ENCODE peak calls at places on chromosomes 6 and 20, in eight cellular contexts. J is coronary artery; Z is CD8-positive, alpha-beta memory T cell; R is psoas muscle; C is dorsolateral prefrontal cortex; N is GM23248; T is left lung; B is SJSA1. G is an unnamed sample.

GRCh38 chr6:149140137-149140909 is 177.2 kb upstream of the TAB2 start:
- DNase-seq in J (no peak), N (no peak), C (no peak), B (no peak), R (no peak), T (peak), Z (peak), G (no peak)

GRCh38 chr6:169981051-169981450 is 229.6 kb downstream of the ERMARD start:
- DNase-seq in Z (peak), R (no peak), T (peak), B (no peak), J (no peak), N (no peak), C (no peak), G (no peak)

GRCh38 chr6:13427346-13427745 is 60.1 kb downstream of the GFOD1 start:
- DNase-seq in Z (no peak), N (no peak), B (no peak), T (no peak), C (no peak), J (peak), R (no peak), G (no peak)

GRCh38 chr6:118776607-118777549 is 117.1 kb upstream of the ASF1A start:
- DNase-seq in J (no peak), C (peak), Z (peak), R (peak), T (no peak), N (peak), B (peak), G (no peak)

GRCh38 chr6:104537185-104537584 is 322.5 kb downstream of the HACE1 start:
- DNase-seq in R (no peak), J (no peak), C (no peak), B (no peak), Z (no peak), T (no peak), N (peak), G (peak)

GRCh38 chr6:11918021-11918738 is 93.9 kb upstream of the HIVEP1 start:
- DNase-seq in J (no peak), C (no peak), R (no peak), Z (no peak), T (no peak), N (peak), B (no peak), G (peak)

GRCh38 chr6:147999001-147999540 is 343.6 kb upstream of the SASH1 start:
- DNase-seq in T (no peak), J (no peak), Z (no peak), C (no peak), B (no peak), N (no peak), R (no peak), G (no peak)

GRCh38 chr20:50992733-50993457 is 30.0 kb downstream of the KCNG1 start:
- DNase-seq in J (no peak), R (no peak), B (peak), Z (no peak), T (no peak), C (no peak), N (peak), G (peak)

GRCh38 chr6:82298012-82298411 is 50.5 kb upstream of the IBTK start:
- DNase-seq in T (no peak), B (no peak), J (no peak), N (peak), C (no peak), Z (no peak), R (no peak), G (peak)

GRCh38 chr6:79167931-79168694 is 66.4 kb downstream of the HMGN3 start:
- DNase-seq in J (no peak), C (no peak), N (peak), B (no peak), Z (no peak), R (no peak), T (no peak), G (no peak)

GRCh38 chr6:139540276-139540675 is 165.8 kb upstream of the CITED2 start:
- DNase-seq in C (no peak), Z (peak), T (no peak), R (peak), J (no peak), N (peak), B (peak), G (no peak)

GRCh38 chr6:42572523-42572922 is 8.7 kb downstream of the UBR2 start:
- DNase-seq in T (no peak), J (no peak), Z (no peak), N (no peak), R (no peak), B (no peak), C (no peak), G (no peak)

GRCh38 chr20:64106981-64107735 is at the start of gene NPBWR2:
- DNase-seq in R (peak), B (peak), C (peak), J (no peak), T (peak), N (no peak), Z (peak), G (no peak)

GRCh38 chr6:89350281-89351037 is 2.1 kb downstream of the UBE2J1 start:
- DNase-seq in J (no peak), N (peak), R (no peak), B (no peak), T (no peak), C (no peak), Z (no peak), G (no peak)

GRCh38 chr6:49988900-49989299 is 19.5 kb upstream of the DEFB113 start:
- DNase-seq in B (no peak), N (no peak), J (no peak), T (no peak), Z (no peak), C (no peak), R (no peak), G (no peak)

GRCh38 chr6:88220493-88220892 is 54.3 kb upstream of the CNR1 start:
- DNase-seq in N (peak), T (no peak), B (no peak), Z (no peak), J (no peak), R (no peak), C (no peak), G (no peak)

GRCh38 chr6:38968702-38969149 is 79.9 kb upstream of the GLP1R start:
- DNase-seq in N (no peak), J (no peak), B (no peak), Z (no peak), C (no peak), T (no peak), R (no peak), G (no peak)

GRCh38 chr20:46119028-46119546 is 973 bp downstream of the CD40 start:
- DNase-seq in N (no peak), R (no peak), B (no peak), C (no peak), T (no peak), Z (no peak), J (peak), G (no peak)

GRCh38 chr6:41723178-41723935 is 12.1 kb downstream of the TFEB start:
- DNase-seq in C (no peak), N (peak), Z (no peak), J (no peak), B (peak), T (peak), R (peak), G (no peak)

GRCh38 chr6:35481215-35481614 is 13.0 kb downstream of the RPL10A start:
- DNase-seq in B (no peak), Z (no peak), N (no peak), C (no peak), R (no peak), T (no peak), J (no peak), G (no peak)

GRCh38 chr20:49762940-49763766 is 49.5 kb upstream of the B4GALT5 start:
- DNase-seq in N (no peak), T (no peak), C (no peak), J (no peak), R (no peak), Z (no peak), B (no peak), G (no peak)

GRCh38 chr6:28281288-28282064 is at the start of gene PGBD1:
- DNase-seq in B (peak), R (peak), C (peak), T (peak), Z (peak), N (peak), J (peak), G (no peak)

GRCh38 chr20:51360451-51361230 is 181.9 kb downstream of the NFATC2 start:
- DNase-seq in N (peak), R (no peak), C (no peak), J (no peak), T (no peak), Z (peak), B (peak), G (peak)

GRCh38 chr6:118562248-118562647 is 14.2 kb downstream of the PLN start:
- DNase-seq in T (no peak), B (no peak), Z (no peak), R (no peak), N (no peak), J (no peak), C (no peak), G (no peak)

GRCh38 chr6:136604328-136604825 is 54.2 kb upstream of the MAP7 start:
- DNase-seq in R (no peak), Z (no peak), J (no peak), C (no peak), N (no peak), B (no peak), T (no peak), G (no peak)

GRCh38 chr6:136600818-136601217 is 50.6 kb upstream of the MAP7 start:
- DNase-seq in N (no peak), B (no peak), R (no peak), C (no peak), J (no peak), T (no peak), Z (no peak), G (no peak)

GRCh38 chr6:136598048-136598447 is 47.8 kb upstream of the MAP7 start:
- DNase-seq in J (no peak), N (no peak), C (no peak), T (no peak), R (no peak), Z (no peak), B (no peak), G (no peak)

GRCh38 chr6:136594671-136595070 is 44.4 kb upstream of the MAP7 start:
- DNase-seq in T (no peak), B (no peak), C (no peak), J (no peak), N (no peak), R (no peak), Z (no peak), G (no peak)

DNA sequence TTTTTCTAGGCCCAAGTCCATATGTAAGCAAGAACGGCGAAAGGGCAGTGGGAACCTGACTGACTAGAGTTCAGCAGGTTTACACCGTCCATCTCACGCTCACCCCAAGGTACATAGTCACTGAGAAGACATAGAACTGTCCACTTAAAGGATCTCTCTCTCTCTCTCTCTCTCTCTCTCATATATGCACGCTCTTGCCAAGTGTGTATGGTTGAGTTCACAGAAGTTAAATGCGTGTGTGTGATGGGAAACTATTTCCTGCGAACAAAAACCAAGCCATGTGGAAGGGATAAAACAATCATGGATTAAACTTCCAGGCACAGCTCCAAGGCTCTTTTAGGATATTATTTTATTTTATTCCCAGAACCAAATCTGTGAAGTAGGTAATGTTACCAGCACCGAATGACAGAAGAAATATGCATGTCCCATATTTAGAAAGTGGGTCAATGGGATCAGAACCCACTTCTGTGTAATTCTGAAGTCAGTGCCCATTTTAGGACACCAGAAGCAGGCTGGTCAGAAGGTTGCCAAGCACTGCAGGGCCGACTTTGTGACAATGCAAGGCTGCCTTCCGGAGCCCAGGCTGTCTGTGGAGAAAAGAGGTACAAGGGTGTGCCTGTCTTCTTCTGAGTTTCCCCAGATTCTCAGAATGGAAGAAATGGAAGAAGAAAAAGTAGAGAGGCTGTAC is 49.2 kb upstream of the MAP7 start:
- DNase-seq in N (no peak), Z (no peak), J (no peak), T (no peak), C (no peak), R (peak), B (no peak), G (no peak)
- H3K27ac ChIP-seq in N (no peak), Z (no peak), J (no peak), T (no peak), C (no peak), R (peak), B (no peak), G (no peak)

DNA sequence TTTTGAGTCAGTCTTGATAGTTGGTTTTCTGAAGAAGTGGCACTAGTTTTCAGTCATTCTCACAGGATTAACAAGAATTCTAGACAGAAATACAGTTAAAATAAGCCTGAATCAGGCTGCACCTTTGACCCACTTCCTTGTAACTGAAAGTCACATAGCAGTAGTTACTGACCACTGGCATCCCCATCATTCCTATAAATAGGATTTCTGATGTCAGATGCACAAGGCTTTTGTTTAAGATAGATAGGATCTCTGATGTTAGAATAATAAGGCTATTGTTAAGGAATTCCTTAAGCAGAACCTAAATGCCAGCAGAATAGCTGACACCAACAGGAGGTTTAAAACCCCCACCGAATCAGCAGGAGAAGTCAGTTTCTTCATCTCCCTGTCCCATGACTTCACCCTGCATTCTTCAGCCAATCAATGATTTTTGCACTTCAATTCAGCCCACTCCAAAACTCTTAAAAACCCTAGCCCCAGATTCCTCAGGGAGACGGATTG is 30.6 kb upstream of the ZBTB24 start:
- DNase-seq in J (no peak), N (peak), B (no peak), R (no peak), Z (no peak), T (no peak), C (no peak), G (no peak)
- H3K27ac ChIP-seq in J (no peak), N (peak), B (peak), R (no peak), Z (no peak), T (no peak), C (no peak), G (no peak)

GRCh38 chr20:37411408-37412306 is 65.7 kb downstream of the SRC start:
- DNase-seq in Z (no peak), N (peak), T (peak), R (no peak), C (no peak), B (no peak), J (no peak), G (no peak)

GRCh38 chr20:37414636-37415035 is 68.7 kb downstream of the SRC start:
- DNase-seq in J (no peak), Z (no peak), C (no peak), N (no peak), R (no peak), B (no peak), T (peak), G (no peak)

GRCh38 chr20:37414133-37414532 is 68.2 kb downstream of the SRC start:
- DNase-seq in T (peak), N (no peak), Z (no peak), B (no peak), R (no peak), J (no peak), C (no peak), G (no peak)

GRCh38 chr20:37413354-37413753 is 67.4 kb downstream of the SRC start:
- DNase-seq in B (no peak), N (no peak), J (no peak), Z (no peak), R (no peak), C (no peak), T (peak), G (no peak)

DNA sequence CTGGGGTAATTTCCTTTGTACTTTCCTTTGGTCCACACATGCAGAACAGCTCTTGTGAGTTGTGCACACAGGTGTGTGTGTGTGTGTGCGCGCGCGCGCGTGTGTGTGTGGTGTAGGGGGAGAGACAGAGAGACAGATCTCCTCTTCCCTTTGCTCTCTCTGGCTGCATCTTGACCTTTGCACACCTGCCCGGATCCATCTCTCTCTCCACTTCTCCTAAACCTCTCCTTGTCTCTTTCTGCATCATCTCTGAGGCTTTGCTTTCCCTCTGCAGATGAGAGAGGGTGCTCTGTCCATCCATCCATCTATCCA is 67.0 kb downstream of the SRC start:
- DNase-seq in B (no peak), J (no peak), T (peak), Z (no peak), N (no peak), R (no peak), C (no peak), G (no peak)
- H3K27ac ChIP-seq in B (no peak), J (no peak), T (no peak), Z (no peak), N (no peak), R (no peak), C (no peak), G (no peak)

GRCh38 chr6:130680118-130680517 is 147.1 kb upstream of the SMLR1 start:
- DNase-seq in R (no peak), T (no peak), Z (no peak), C (no peak), J (no peak), B (no peak), N (peak), G (peak)

GRCh38 chr6:130677766-130678165 is 149.4 kb upstream of the SMLR1 start:
- DNase-seq in J (no peak), C (no peak), N (no peak), B (no peak), Z (no peak), T (no peak), R (no peak), G (no peak)

GRCh38 chr6:130679684-130680083 is 147.5 kb upstream of the SMLR1 start:
- DNase-seq in N (peak), T (no peak), J (no peak), B (no peak), Z (no peak), R (no peak), C (no peak), G (no peak)

GRCh38 chr6:130683761-130684517 is 143.3 kb upstream of the SMLR1 start:
- DNase-seq in N (no peak), J (no peak), C (no peak), Z (no peak), B (no peak), T (no peak), R (no peak), G (no peak)

GRCh38 chr6:130681028-130681427 is 146.2 kb upstream of the SMLR1 start:
- DNase-seq in B (no peak), C (no peak), R (no peak), T (no peak), N (peak), Z (no peak), J (no peak), G (no peak)
- H3K27ac ChIP-seq in B (peak), C (no peak), R (peak), T (peak), N (peak), Z (no peak), J (peak), G (no peak)

DNA sequence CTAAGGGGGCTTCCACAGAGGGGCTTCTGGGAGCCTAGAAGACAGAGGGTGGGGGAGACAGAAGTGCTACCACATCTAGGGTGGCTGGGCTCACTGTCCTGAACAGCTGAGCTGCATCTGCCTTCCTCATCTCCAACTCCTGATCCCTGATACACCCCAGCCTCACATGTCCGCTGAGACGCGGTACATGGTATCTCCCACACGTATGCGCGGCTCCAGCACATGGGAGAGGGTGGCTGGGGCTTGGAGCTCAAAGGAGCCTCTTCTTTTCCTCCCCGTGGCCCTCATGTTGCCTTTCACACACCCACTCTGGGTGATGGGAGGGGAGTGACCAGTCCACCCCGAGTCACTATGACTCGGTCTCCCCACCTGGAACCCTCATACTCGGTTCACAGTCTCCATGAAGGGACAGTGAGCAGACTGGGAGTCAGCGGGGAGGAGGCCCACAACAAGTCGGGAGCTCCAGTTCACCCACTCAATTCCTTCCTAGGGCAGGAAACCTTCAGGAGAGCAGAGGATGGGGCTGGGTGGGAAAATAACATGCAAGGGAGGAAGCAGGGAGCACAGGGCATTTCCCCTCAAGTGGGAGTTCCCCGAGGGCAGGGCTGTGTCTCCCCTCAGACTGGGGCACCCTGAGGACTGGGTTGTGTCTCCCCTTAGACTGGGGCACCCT is 61.7 kb downstream of the MRPL14 start:
- DNase-seq in C (no peak), N (peak), B (no peak), T (no peak), Z (no peak), R (no peak), J (no peak), G (no peak)
- H3K27ac ChIP-seq in C (no peak), N (peak), B (peak), T (no peak), Z (peak), R (peak), J (no peak), G (peak)

GRCh38 chr6:56484669-56485068 is 158.0 kb downstream of the DST start:
- DNase-seq in Z (no peak), R (no peak), N (peak), T (no peak), J (no peak), C (no peak), B (no peak), G (no peak)
- H3K27ac ChIP-seq in Z (no peak), R (no peak), N (peak), T (no peak), J (no peak), C (no peak), B (peak), G (peak)

DNA sequence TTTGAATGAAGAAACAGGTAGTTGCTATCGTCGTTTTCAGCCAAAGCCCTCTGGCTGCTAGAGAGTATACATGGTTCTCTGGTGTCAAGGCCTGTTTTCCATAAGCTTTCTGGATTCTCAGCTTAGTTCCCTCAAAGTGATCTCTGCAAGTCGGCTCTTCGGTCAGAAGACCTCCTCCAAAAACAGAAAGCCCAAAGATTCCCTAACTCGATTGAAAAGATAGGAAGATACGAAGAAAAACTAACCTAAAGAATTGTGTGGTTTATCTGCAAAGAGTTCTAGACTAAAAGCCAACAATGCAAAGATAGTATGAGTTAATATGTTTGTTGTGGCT is 545 bp upstream of the ASCC3 start:
- DNase-seq in N (peak), Z (no peak), T (no peak), J (no peak), C (no peak), B (no peak), R (no peak), G (no peak)
- H3K27ac ChIP-seq in N (peak), Z (peak), T (peak), J (peak), C (no peak), B (peak), R (peak), G (peak)

DNA sequence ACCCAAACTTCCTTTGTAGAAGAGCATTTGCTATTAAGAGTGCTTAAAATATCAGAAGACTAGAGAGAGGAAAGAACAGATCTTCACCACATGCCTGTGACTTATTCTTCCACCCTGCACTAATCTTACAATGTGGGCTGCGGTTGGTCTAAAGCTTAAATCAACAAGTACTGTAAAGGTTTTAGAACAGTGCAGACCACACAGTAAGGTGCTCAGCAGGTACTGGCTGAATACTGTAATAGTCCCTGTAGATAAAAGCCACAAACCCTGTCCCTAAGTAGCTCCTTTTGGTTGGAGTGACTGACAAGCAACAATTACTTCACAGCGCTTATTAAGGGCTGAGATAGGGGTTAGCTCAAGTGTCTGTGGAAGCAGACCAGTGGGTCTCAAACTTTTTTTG is 972 bp upstream of the PHF3 start:
- DNase-seq in R (no peak), J (no peak), N (no peak), C (no peak), B (no peak), Z (no peak), T (no peak), G (no peak)
- H3K27ac ChIP-seq in R (peak), J (no peak), N (no peak), C (no peak), B (no peak), Z (no peak), T (peak), G (no peak)